ENCODE peak calls at places on chromosome 3, in four cellular contexts. One of them, this sample, is unnamed.

GRCh38 chr3:141370065-141370533 is 1.8 kb downstream of the ZBTB38 start:
- DNase-seq in HepG2: peak; percentile 94
- DNase-seq in HCT116: peak; percentile 91
- DNase-seq in sigmoid colon: peak; percentile 81
- DNase-seq in this sample: peak; percentile 29

GRCh38 chr3:52218026-52218425 is 7.4 kb downstream of the TLR9 start:
- DNase-seq in HCT116: no peak
- DNase-seq in sigmoid colon: no peak
- DNase-seq in HepG2: no peak
- DNase-seq in this sample: no peak

GRCh38 chr3:177946515-177946914 is 589.7 kb upstream of the KCNMB2 start:
- DNase-seq in HepG2: no peak
- DNase-seq in HCT116: no peak
- DNase-seq in sigmoid colon: no peak
- DNase-seq in this sample: no peak

GRCh38 chr3:191961529-191961928 is 500.6 kb downstream of the PYDC2 start:
- DNase-seq in HCT116: no peak
- DNase-seq in HepG2: no peak
- DNase-seq in sigmoid colon: no peak
- DNase-seq in this sample: no peak

GRCh38 chr3:180744226-180744625 is 64.9 kb upstream of the CCDC39 start:
- DNase-seq in sigmoid colon: no peak
- DNase-seq in HCT116: no peak
- DNase-seq in HepG2: no peak
- DNase-seq in this sample: no peak

GRCh38 chr3:155919728-155920127 is 49.3 kb downstream of the GMPS start:
- DNase-seq in HepG2: no peak
- DNase-seq in HCT116: no peak
- DNase-seq in sigmoid colon: no peak
- DNase-seq in this sample: no peak

GRCh38 chr3:113867506-113867905 is 28.9 kb downstream of the GRAMD1C start:
- DNase-seq in HCT116: peak; percentile 7
- DNase-seq in HepG2: no peak
- DNase-seq in sigmoid colon: no peak
- DNase-seq in this sample: no peak

GRCh38 chr3:42667523-42668402 is 14.3 kb downstream of the ZBTB47 start:
- DNase-seq in sigmoid colon: peak; percentile 64
- DNase-seq in HepG2: no peak
- DNase-seq in HCT116: no peak
- DNase-seq in this sample: no peak

GRCh38 chr3:167031364-167032049 is 348.6 kb downstream of the ZBBX start:
- DNase-seq in HepG2: no peak
- DNase-seq in sigmoid colon: no peak
- DNase-seq in HCT116: no peak
- DNase-seq in this sample: no peak

GRCh38 chr3:50411229-50411628 is 51.9 kb upstream of the TMEM115 start:
- DNase-seq in sigmoid colon: no peak
- DNase-seq in HepG2: no peak
- DNase-seq in HCT116: no peak
- DNase-seq in this sample: no peak

GRCh38 chr3:195159117-195159818 is 111.7 kb downstream of the XXYLT1 start:
- DNase-seq in HepG2: no peak
- DNase-seq in HCT116: no peak
- DNase-seq in sigmoid colon: no peak
- DNase-seq in this sample: no peak

GRCh38 chr3:180447156-180447555 is 154.8 kb upstream of the TTC14 start:
- DNase-seq in sigmoid colon: no peak
- DNase-seq in HepG2: no peak
- DNase-seq in HCT116: no peak
- DNase-seq in this sample: no peak

GRCh38 chr3:177104299-177104992 is 92.8 kb downstream of the TBL1XR1 start:
- DNase-seq in HepG2: no peak
- DNase-seq in HCT116: no peak
- DNase-seq in sigmoid colon: no peak
- DNase-seq in this sample: no peak

GRCh38 chr3:108494862-108495531 is 15.4 kb downstream of the MYH15 start:
- DNase-seq in sigmoid colon: no peak
- DNase-seq in HepG2: no peak
- DNase-seq in HCT116: no peak
- DNase-seq in this sample: no peak

GRCh38 chr3:122992628-122993570 is 34.7 kb downstream of the SEMA5B start:
- DNase-seq in sigmoid colon: peak; percentile 79
- DNase-seq in HCT116: no peak
- DNase-seq in HepG2: no peak
- DNase-seq in this sample: no peak

GRCh38 chr3:129505341-129505740 is 23.1 kb upstream of the RHO start:
- DNase-seq in HCT116: no peak
- DNase-seq in sigmoid colon: no peak
- DNase-seq in HepG2: no peak
- DNase-seq in this sample: no peak

GRCh38 chr3:145727416-145727930 is 433.5 kb downstream of the PLOD2 start:
- DNase-seq in sigmoid colon: no peak
- DNase-seq in HCT116: no peak
- DNase-seq in HepG2: no peak
- DNase-seq in this sample: no peak

GRCh38 chr3:74003712-74004111 is 379.0 kb upstream of the PDZRN3 start:
- DNase-seq in HCT116: no peak
- DNase-seq in HepG2: no peak
- DNase-seq in sigmoid colon: no peak
- DNase-seq in this sample: no peak
- TF ChIP-seq POLR2A in HCT116: no peak
- TF ChIP-seq POLR2A in HepG2: no peak
- TF ChIP-seq POLR2A in sigmoid colon: no peak
- TF ChIP-seq POLR2A in this sample: no peak

GRCh38 chr3:70988111-70988510 is 595.4 kb downstream of the FOXP1 start:
- DNase-seq in HepG2: no peak
- DNase-seq in HCT116: no peak
- DNase-seq in sigmoid colon: no peak
- DNase-seq in this sample: no peak
- TF ChIP-seq POLR2AphosphoS5 in HepG2: no peak
- TF ChIP-seq POLR2AphosphoS5 in HCT116: no peak
- TF ChIP-seq POLR2AphosphoS5 in sigmoid colon: no peak
- TF ChIP-seq POLR2AphosphoS5 in this sample: no peak

GRCh38 chr3:31541102-31541501 is 8.4 kb downstream of the STT3B start:
- DNase-seq in sigmoid colon: no peak
- DNase-seq in HepG2: no peak
- DNase-seq in HCT116: no peak
- DNase-seq in this sample: no peak
- H3K4me1 ChIP-seq in sigmoid colon: no peaks in the 10 kb centered on the region
- H3K4me1 ChIP-seq in HepG2: peaks cover 59% of the 10 kb centered on the region
- H3K4me1 ChIP-seq in HCT116: no peaks in the 10 kb centered on the region
- H3K4me1 ChIP-seq in this sample: peaks cover 88% of the 10 kb centered on the region

GRCh38 chr3:5188419-5189405 is 1.2 kb downstream of the EDEM1 start:
- DNase-seq in HepG2: peak; percentile 68
- DNase-seq in sigmoid colon: no peak
- DNase-seq in HCT116: no peak
- DNase-seq in this sample: peak; percentile 65
- TF ChIP-seq POLR2A in HepG2: peak; percentile 50
- TF ChIP-seq POLR2A in sigmoid colon: no peak
- TF ChIP-seq POLR2A in HCT116: no peak
- TF ChIP-seq POLR2A in this sample: no peak

DNA sequence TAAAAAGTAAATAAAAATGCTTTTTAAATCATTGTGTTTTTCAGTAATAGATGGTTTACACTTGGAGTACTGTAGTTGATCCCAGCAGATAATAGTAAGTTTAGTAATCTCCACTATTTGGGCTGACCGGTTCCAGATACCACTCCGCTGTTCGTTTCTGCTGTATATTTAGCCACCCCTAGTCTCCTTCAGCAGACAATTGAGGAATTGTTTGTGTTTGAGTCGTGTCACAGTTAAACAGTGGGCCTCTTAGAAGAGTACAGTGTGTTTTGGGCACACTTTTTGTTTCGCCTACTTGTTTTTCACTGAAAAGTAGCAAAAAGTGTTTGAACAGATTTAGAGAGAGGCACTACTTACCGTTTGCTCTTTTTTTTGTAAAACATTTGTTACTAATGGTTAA is 33.2 kb downstream of the PAK2 start:
- DNase-seq in HepG2: peak; percentile 36
- DNase-seq in sigmoid colon: no peak
- DNase-seq in HCT116: no peak
- DNase-seq in this sample: no peak
- TF ChIP-seq POLR2AphosphoS5 in HepG2: no peak
- TF ChIP-seq POLR2AphosphoS5 in sigmoid colon: no peak
- TF ChIP-seq POLR2AphosphoS5 in HCT116: no peak
- TF ChIP-seq POLR2AphosphoS5 in this sample: no peak

DNA sequence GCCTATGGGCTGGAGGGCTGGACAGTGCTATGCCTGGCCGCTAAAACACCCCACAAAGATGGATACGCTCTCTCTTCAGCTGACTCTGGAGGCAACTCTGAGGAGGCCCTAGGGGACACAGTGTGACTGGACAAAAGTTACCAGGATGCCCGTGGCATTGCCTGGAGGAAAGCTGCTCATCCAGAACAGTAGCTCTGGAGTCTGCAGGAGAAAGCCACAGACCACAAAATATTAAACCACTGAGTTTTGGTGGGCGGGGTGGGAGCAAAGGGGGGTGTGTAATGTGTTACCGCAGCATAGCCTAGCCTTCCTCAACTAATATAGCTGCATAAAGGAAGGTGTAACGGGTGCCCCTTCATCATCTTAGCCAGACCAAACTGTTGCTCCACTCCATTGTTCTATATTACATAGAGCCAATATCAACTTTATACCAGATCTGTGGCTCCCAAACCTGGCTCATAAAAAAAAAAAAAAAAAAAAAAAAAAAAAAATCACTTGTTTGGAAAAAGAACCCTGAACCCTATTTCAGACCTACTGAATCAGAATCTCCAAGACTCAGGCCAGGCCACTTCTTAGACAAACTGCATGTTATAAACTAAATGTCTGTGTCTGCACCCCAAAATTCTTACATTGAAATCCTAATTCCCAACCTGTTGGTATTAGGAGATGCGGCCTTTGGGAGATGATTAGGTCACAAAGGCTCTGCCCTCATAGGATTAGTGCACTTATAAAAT is 132.6 kb downstream of the TNIK start:
- DNase-seq in HepG2: no peak
- DNase-seq in sigmoid colon: no peak
- DNase-seq in HCT116: no peak
- DNase-seq in this sample: no peak
- H3K4me1 ChIP-seq in HepG2: no peaks in the 10 kb centered on the region
- H3K4me1 ChIP-seq in sigmoid colon: no peaks in the 10 kb centered on the region
- H3K4me1 ChIP-seq in HCT116: peaks cover 15% of the 10 kb centered on the region
- H3K4me1 ChIP-seq in this sample: peaks cover 46% of the 10 kb centered on the region